ENCODE peak calls at places on chromosomes 3 and 15, in six cellular contexts. Y is cardiac fibroblast, J is NCI-H1436, T is mammary epithelial cell, P is T-helper 1 cell, D is AG10803. R is an unnamed sample.

GRCh38 chr3:30042274-30042859 is 564.0 kb upstream of the TGFBR2 start:
- DNase-seq in Y (peak; percentile 87), J (peak; percentile 15), T (peak; percentile 39), P (peak; percentile 56), D (peak; percentile 75), R (peak; percentile 91)

GRCh38 chr3:104273046-104273649 is 1093.6 kb upstream of the ALCAM start:
- DNase-seq in Y (peak; percentile 52), J (no peak), T (peak; percentile 17), P (no peak), D (peak; percentile 61), R (peak; percentile 82)

GRCh38 chr3:25338158-25338725 is 89.8 kb upstream of the RARB start:
- DNase-seq in Y (no peak), J (no peak), T (no peak), P (no peak), D (no peak), R (peak; percentile 29)

GRCh38 chr3:138187296-138188012 is at the start of gene ARMC8:
- DNase-seq in Y (peak; percentile 60), J (peak; percentile 12), T (peak; percentile 56), P (no peak), D (peak; percentile 54), R (peak; percentile 75)

GRCh38 chr3:48468329-48468731 is 21.8 kb downstream of the ATRIP start:
- DNase-seq in Y (no peak), J (no peak), T (no peak), P (no peak), D (no peak), R (no peak)

GRCh38 chr3:120640231-120640630 is 41.8 kb downstream of the HGD start:
- DNase-seq in Y (no peak), J (no peak), T (no peak), P (no peak), D (no peak), R (no peak)

GRCh38 chr3:10099030-10099429 is 9.0 kb downstream of the FANCD2OS start:
- DNase-seq in Y (no peak), J (no peak), T (no peak), P (no peak), D (no peak), R (no peak)

GRCh38 chr3:150097588-150097890 is 126.8 kb upstream of the PFN2 start:
- DNase-seq in Y (no peak), J (no peak), T (peak; percentile 70), P (no peak), D (peak; percentile 79), R (peak; percentile 37)

GRCh38 chr3:13124631-13125030 is 51.4 kb upstream of the IQSEC1 start:
- DNase-seq in Y (no peak), J (no peak), T (no peak), P (no peak), D (no peak), R (no peak)

GRCh38 chr3:32699429-32699828 is 14.4 kb downstream of the CNOT10 start:
- DNase-seq in Y (no peak), J (no peak), T (no peak), P (no peak), D (no peak), R (no peak)

GRCh38 chr3:69932501-69932900 is 67.0 kb upstream of the SAMMSON start:
- DNase-seq in Y (no peak), J (no peak), T (no peak), P (no peak), D (no peak), R (peak; percentile 44)

GRCh38 chr15:89463113-89463512 is 33.3 kb downstream of the RHCG start:
- DNase-seq in Y (no peak), J (no peak), T (no peak), P (no peak), D (no peak), R (no peak)

GRCh38 chr3:53604232-53604631 is 109.8 kb downstream of the CACNA1D start:
- DNase-seq in Y (no peak), J (no peak), T (no peak), P (no peak), D (no peak), R (no peak)